ENCODE peak calls at places on chromosomes 11 and 22, in four cellular contexts. E is OCI-LY7, F is PC-3, O is GM23338. W is an unnamed sample.

GRCh38 chr11:61071208-61071681 is 31.0 kb upstream of the CD5 start:
- DNase-seq in F (no peak), E (peak), O (no peak), W (no peak)

GRCh38 chr11:118343981-118344521 is at the start of gene CD3G:
- DNase-seq in F (no peak), O (no peak), E (no peak), W (no peak)

GRCh38 chr22:50044485-50045143 is 13.5 kb downstream of the TTLL8 start:
- DNase-seq in F (no peak), E (no peak), O (no peak), W (no peak)

GRCh38 chr22:38088723-38089473 is 4.9 kb upstream of the SLC16A8 start:
- DNase-seq in E (no peak), O (peak), F (no peak), W (no peak)

GRCh38 chr11:78138694-78139421 is 568 bp downstream of the ALG8 start:
- DNase-seq in F (peak), O (peak), E (peak), W (peak)

GRCh38 chr22:41762980-41763779 is 37.3 kb upstream of the CCDC134 start:
- DNase-seq in E (peak), F (peak), O (peak), W (peak)

GRCh38 chr11:131511794-131512193 is 141.4 kb downstream of the NTM start:
- DNase-seq in O (peak), E (peak), F (peak), W (peak)

GRCh38 chr11:15923169-15923568 is 433.2 kb downstream of the SOX6 start:
- DNase-seq in E (no peak), O (peak), F (no peak), W (no peak)

GRCh38 chr11:9601041-9601875 is 27.8 kb downstream of the WEE1 start:
- DNase-seq in F (no peak), E (peak), O (peak), W (no peak)

GRCh38 chr22:37803636-37804371 is 3.9 kb upstream of the GCAT start:
- DNase-seq in F (no peak), E (no peak), O (peak), W (no peak)

GRCh38 chr11:17822021-17822781 is 87.6 kb downstream of the KCNC1 start:
- DNase-seq in O (peak), E (no peak), F (no peak), W (peak)

GRCh38 chr22:39913886-39914285 is 13.0 kb downstream of the GRAP2 start:
- DNase-seq in E (no peak), F (no peak), O (no peak), W (no peak)

GRCh38 chr22:27585141-27585540 is 216.4 kb downstream of the MN1 start:
- DNase-seq in O (no peak), E (no peak), F (peak), W (no peak)

GRCh38 chr22:35560824-35561223 is 20.2 kb downstream of the RASD2 start:
- DNase-seq in F (no peak), E (no peak), O (no peak), W (no peak)

GRCh38 chr11:65887723-65888162 is 528 bp downstream of the FIBP start:
- DNase-seq in O (no peak), E (no peak), F (peak), W (no peak)

GRCh38 chr11:94960488-94960887 is 12.9 kb downstream of the CWC15 start:
- DNase-seq in O (no peak), F (no peak), E (no peak), W (no peak)

GRCh38 chr11:70206226-70206785 is 3.2 kb downstream of the FADD start:
- DNase-seq in O (no peak), F (no peak), E (no peak), W (no peak)

GRCh38 chr11:121236115-121237001 is 56.2 kb upstream of the SC5D start:
- DNase-seq in E (no peak), O (peak), F (no peak), W (no peak)

GRCh38 chr11:21625982-21626381 is 566.9 kb upstream of the ANO5 start:
- DNase-seq in F (no peak), O (no peak), E (peak), W (no peak)

GRCh38 chr11:45319077-45319476 is 32.9 kb upstream of the SYT13 start:
- DNase-seq in F (no peak), E (no peak), O (no peak), W (no peak)

GRCh38 chr11:95335989-95336388 is 105.0 kb upstream of the SESN3 start:
- DNase-seq in O (no peak), E (no peak), F (no peak), W (no peak)

GRCh38 chr22:30005213-30005857 is 74.9 kb upstream of the HORMAD2 start:
- DNase-seq in E (peak), O (peak), F (peak), W (peak)

GRCh38 chr11:134333951-134334350 is 2.2 kb downstream of the GLB1L2 start:
- DNase-seq in F (no peak), E (no peak), O (no peak), W (no peak)

GRCh38 chr11:4191031-4191571 is 96.5 kb downstream of the RRM1 start:
- DNase-seq in E (no peak), F (no peak), O (no peak), W (no peak)

GRCh38 chr11:85196955-85197354 is 430.2 kb downstream of the DLG2 start:
- DNase-seq in O (no peak), F (no peak), E (no peak), W (no peak)

GRCh38 chr11:104078995-104079394 is 42.6 kb downstream of the DDI1 start:
- DNase-seq in O (no peak), F (no peak), E (no peak), W (no peak)

GRCh38 chr11:62842171-62842717 is 2.9 kb upstream of the WDR74 start:
- DNase-seq in E (peak), O (peak), F (no peak), W (peak)

GRCh38 chr11:121472310-121472709 is 19.5 kb upstream of the SORL1-AS1 start:
- DNase-seq in F (no peak), O (no peak), E (no peak), W (no peak)

GRCh38 chr11:33500865-33501479 is 199.7 kb downstream of the C11orf91 start:
- DNase-seq in O (peak), F (peak), E (no peak), W (peak)

GRCh38 chr11:91097069-91097468 is 874.2 kb upstream of the CHORDC1 start:
- DNase-seq in E (no peak), O (no peak), F (no peak), W (no peak)

GRCh38 chr11:133545199-133545709 is 13.0 kb upstream of the OPCML start:
- DNase-seq in O (peak), F (no peak), E (peak), W (no peak)

GRCh38 chr11:62129610-62130497 is 6.0 kb downstream of the INCENP start:
- DNase-seq in E (no peak), F (no peak), O (no peak), W (no peak)

GRCh38 chr11:130897262-130898182 is 18.8 kb downstream of the SNX19 start:
- DNase-seq in F (peak), O (no peak), E (no peak), W (peak)

GRCh38 chr11:121932646-121933185 is 183.3 kb downstream of the BLID start:
- DNase-seq in O (peak), E (no peak), F (peak), W (no peak)

GRCh38 chr22:38180841-38181452 is 683 bp downstream of the PLA2G6 start:
- DNase-seq in E (peak), O (peak), F (peak), W (peak)

GRCh38 chr11:116194156-116194904 is 578.5 kb downstream of the BUD13 start:
- DNase-seq in E (no peak), F (no peak), O (no peak), W (no peak)

GRCh38 chr11:116202922-116203321 is 569.9 kb downstream of the BUD13 start:
- DNase-seq in O (no peak), E (no peak), F (no peak), W (no peak)

GRCh38 chr11:116193321-116194114 is 579.3 kb downstream of the BUD13 start:
- DNase-seq in O (peak), E (no peak), F (peak), W (peak)

DNA sequence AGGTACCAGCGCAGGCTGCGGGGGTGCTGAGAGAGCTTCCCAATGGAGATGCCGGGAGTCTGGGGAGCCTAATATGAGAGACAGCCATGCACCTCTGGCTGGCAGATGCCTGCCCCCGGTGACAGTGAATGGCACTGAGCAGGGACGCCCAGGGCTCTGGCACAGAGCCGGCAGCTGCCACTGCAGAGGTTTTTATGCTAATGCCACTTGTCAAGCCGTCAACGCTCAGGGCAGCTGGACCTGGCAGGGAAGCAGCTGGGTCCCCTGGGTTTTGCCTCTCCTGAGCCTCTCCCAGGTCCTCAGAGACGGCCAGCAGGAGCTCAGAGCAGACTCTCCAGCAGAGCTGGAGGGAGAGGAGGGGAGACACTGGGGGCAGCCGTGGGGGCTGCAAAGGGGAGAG is 573.6 kb downstream of the BUD13 start:
- DNase-seq in E (no peak), F (no peak), O (no peak), W (no peak)
- H3K4me3 ChIP-seq in E (no peak), F (no peak), O (no peak), W (no peak)

DNA sequence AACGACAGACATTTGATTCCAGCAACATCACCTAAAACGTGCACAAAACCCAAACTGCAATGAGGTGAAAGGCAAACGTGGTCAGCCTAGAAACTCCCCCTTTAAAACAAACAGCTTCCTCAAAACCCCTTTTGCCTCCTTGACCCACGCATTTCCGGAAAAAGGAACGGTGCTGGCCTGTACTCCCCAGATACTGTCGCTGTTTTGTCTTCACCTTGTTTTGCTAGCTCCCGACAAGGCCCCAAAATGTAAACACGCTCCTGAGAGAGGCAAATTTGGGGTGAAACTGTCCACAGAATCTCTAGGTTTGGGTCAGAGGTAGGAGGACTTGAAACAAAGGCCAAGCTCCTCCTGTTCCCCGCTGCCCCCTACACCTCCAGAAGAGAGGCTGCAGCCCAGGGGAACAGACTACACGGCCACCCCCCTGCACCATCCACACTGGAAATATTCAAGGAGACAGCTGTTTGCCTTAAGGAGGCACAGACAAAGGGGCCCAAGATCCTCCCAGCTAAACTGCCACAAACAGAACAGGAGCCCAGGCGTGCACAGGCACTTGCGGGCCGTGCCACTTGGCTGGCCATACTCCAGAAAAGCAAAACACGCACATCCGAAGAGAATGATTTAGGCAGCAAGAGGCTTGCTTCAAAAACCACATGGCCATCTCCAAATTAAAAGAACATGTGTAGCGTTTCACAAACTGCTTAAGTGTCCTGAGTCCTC is 160.6 kb upstream of the GRK3 start:
- DNase-seq in F (peak), E (no peak), O (peak), W (peak)
- TF ChIP-seq EZH2phosphoT487 in F (no peak), E (no peak), O (no peak), W (no peak)

GRCh38 chr11:76610871-76611475 is 59.6 kb downstream of the LRRC32 start:
- DNase-seq in O (no peak), E (no peak), F (no peak), W (no peak)
- H3K4me3 ChIP-seq in O (no peak), E (no peak), F (no peak), W (no peak)

DNA sequence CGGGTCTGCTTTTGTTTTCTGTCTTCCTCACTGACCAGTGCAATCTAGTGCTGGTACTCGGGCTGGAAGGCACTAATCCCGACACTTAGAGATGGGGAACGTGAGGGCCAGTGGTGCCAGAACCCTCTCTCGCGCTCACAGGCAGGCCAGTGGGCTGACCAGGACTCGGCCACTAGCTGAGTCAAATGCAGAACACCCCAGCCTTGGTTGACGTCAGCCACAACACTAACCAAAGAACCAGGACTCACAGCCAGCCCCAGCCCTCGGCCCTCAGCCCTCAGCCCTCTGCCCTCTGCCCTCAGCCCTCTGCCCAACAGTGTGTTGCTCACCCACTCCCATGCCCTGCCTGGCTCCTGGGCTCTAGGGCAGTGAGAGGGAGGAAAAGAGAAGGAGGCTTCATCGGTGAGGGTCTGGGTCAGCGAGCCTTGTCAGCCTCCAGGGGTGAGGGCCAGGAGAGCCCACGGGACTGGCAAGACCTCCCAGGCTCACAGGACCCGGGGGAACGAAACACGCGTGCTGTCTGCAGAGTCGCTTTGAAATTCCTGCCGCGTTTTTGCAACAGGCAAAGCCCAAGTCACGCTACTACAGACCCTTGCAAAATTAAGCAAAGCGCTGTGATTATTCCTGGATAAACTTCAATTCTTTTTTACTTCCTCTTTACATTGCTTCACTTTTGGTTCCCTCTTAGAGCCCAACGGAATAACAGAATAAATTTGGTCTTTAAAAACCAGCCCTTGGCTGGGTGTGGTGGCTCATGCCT is 27.5 kb downstream of the KIAA0930 start:
- DNase-seq in O (no peak), E (no peak), F (no peak), W (no peak)
- TF ChIP-seq EZH2phosphoT487 in O (no peak), E (no peak), F (no peak), W (no peak)

DNA sequence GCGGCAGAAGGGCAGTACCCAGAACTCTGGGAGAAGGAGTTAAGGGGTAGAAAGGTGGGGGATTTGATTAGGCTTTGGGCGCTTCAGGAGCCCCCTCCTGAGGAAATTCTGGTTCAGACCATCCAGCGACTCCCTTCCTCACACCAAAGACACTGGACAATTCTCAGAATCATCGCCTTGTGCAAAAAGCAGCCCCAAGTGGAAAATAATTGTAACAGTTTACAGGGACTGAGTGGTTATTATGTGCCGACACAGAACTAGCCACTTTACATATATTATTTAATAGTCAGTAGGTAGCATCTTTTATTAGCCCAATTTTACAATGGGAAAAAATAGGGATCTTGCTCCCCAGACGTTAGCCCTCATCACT is 667 bp upstream of the TRIM3 start:
- DNase-seq in E (no peak), F (no peak), O (no peak), W (no peak)
- H3K4me3 ChIP-seq in E (peak), F (peak), O (peak), W (peak)

GRCh38 chr22:24706050-24706449 is 68.5 kb downstream of the PIWIL3 start:
- DNase-seq in E (no peak), O (peak), F (no peak), W (no peak)

GRCh38 chr22:24707477-24707816 is 67.1 kb downstream of the PIWIL3 start:
- DNase-seq in O (peak), E (no peak), F (no peak), W (no peak)

GRCh38 chr22:24699861-24700260 is 74.7 kb downstream of the PIWIL3 start:
- DNase-seq in F (no peak), E (no peak), O (no peak), W (no peak)

GRCh38 chr22:24706732-24707476 is 67.6 kb downstream of the PIWIL3 start:
- DNase-seq in F (no peak), E (no peak), O (no peak), W (no peak)

GRCh38 chr22:24703101-24703500 is 71.4 kb downstream of the PIWIL3 start:
- DNase-seq in O (no peak), F (no peak), E (no peak), W (peak)
- TF ChIP-seq EZH2phosphoT487 in O (no peak), F (no peak), E (no peak), W (no peak)

DNA sequence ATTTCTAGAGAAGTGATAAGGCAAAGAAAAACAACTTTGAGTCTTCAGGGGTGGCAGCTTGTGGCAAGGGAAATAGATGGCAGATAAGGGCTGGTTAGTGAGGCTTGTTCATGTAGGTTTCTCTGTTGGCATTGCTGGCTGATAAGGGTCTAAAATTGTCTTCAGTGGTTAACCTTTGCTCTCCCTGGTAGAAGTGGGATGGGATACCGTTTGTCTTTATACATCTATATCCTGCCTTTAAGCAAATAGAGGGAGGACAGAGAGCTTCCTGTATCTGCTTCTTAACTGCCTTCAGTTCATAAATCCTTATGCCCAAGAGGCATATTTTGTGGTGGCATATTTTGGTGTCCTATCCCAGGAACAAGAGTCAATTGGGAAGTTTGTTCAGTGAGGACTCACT is 57.1 kb downstream of the TRAF6 start:
- DNase-seq in E (no peak), F (peak), O (no peak), W (no peak)
- H3K4me3 ChIP-seq in E (no peak), F (no peak), O (no peak), W (no peak)

GRCh38 chr11:73348838-73349237 is 27.4 kb upstream of the RELT start:
- DNase-seq in E (no peak), O (no peak), F (no peak), W (no peak)
- TF ChIP-seq EZH2phosphoT487 in E (no peak), O (no peak), F (no peak), W (no peak)

DNA sequence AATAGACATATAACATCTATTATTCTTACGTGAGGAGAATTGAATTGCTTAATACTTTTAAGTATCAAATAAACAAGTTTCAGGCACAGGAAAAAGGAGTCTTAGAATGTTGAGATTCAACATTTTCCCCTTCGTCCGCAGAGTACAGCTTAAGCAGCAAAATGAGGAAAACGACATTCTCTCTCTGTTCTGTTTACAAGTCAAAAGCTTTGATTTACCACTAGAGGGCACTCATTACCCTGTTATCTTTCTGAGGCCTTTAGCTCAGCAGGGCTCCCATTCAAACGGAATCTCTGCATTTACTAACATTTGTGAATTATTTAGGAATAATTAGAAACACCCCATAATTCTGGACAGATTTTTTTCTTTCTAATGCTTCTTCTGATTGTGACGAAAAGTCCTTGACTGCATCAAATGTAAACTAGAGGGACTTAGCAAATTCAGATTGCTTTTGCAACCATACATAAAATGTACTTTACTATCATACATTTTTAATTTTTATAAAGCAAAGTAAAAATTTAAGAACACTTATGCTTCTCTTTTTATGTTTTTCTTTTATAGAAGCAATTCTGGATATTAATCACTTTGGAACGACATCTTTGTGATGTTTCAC is 75.0 kb downstream of the JRKL start:
- DNase-seq in O (peak), F (peak), E (peak), W (peak)
- H3K4me3 ChIP-seq in O (no peak), F (peak), E (no peak), W (no peak)

W was measured in hepatocyte.